ENCODE peak calls at places on chromosome 6, in four cellular contexts. W is AG10803; X is left ventricle myocardium superior; P is stimulated activated CD4-positive, alpha-beta T cell treated with anti-CD3 and anti-CD28 coated beads, Interleukin-4, amount 100 ng/mL, for 4 hours. E is an unnamed sample.

GRCh38 chr6:134519456-134519855 is 201.5 kb upstream of the SGK1 start:
- DNase-seq in P (no peak), X (peak; percentile 46), W (no peak), E (peak; percentile 79)

GRCh38 chr6:108737594-108738546 is 110.4 kb upstream of the ARMC2 start:
- DNase-seq in W (peak; percentile 96), X (peak; percentile 43), P (no peak), E (peak; percentile 53)

GRCh38 chr6:30770592-30770991 is 26.2 kb upstream of the IER3 start:
- DNase-seq in W (no peak), X (no peak), P (no peak), E (no peak)

GRCh38 chr6:134002821-134003220 is 49.6 kb downstream of the SLC2A12 start:
- DNase-seq in W (no peak), X (no peak), P (no peak), E (no peak)

GRCh38 chr6:110656492-110656891 is 158.8 kb downstream of the CDK19 start:
- DNase-seq in W (no peak), X (no peak), P (no peak), E (no peak)

GRCh38 chr6:105484238-105485161 is 81.6 kb upstream of the PREP start:
- DNase-seq in W (peak; percentile 48), P (no peak), X (no peak), E (no peak)

GRCh38 chr6:6843057-6843627 is 254.6 kb downstream of the LY86 start:
- DNase-seq in P (no peak), X (no peak), W (peak; percentile 2), E (no peak)

GRCh38 chr6:143806282-143807102 is 36.6 kb upstream of the LTV1 start:
- DNase-seq in X (no peak), P (peak; percentile 84), W (peak; percentile 20), E (no peak)

GRCh38 chr6:7146079-7146828 is 38.5 kb downstream of the RREB1 start:
- DNase-seq in X (peak; percentile 58), P (no peak), W (peak; percentile 61), E (peak; percentile 66)

GRCh38 chr6:45494734-45495133 is 117.0 kb upstream of the SUPT3H start:
- DNase-seq in P (no peak), X (no peak), W (no peak), E (no peak)

GRCh38 chr6:144219056-144219685 is 66.0 kb upstream of the UTRN start:
- DNase-seq in P (no peak), W (peak; percentile 69), X (no peak), E (no peak)

GRCh38 chr6:11592289-11592906 is 54.8 kb downstream of the TMEM170B start:
- DNase-seq in P (no peak), X (no peak), W (no peak), E (no peak)

GRCh38 chr6:28944412-28945006 is 20.7 kb upstream of the TRIM27 start:
- DNase-seq in X (no peak), P (peak; percentile 77), W (peak; percentile 76), E (no peak)

GRCh38 chr6:26363882-26364825 is 844 bp upstream of the BTN3A2 start:
- DNase-seq in X (no peak), P (no peak), W (peak; percentile 28), E (no peak)

GRCh38 chr6:93017213-93017612 is 402.1 kb downstream of the EPHA7 start:
- DNase-seq in X (no peak), W (no peak), P (no peak), E (no peak)

GRCh38 chr6:35736982-35737412 is at the start of gene ARMC12:
- DNase-seq in W (no peak), X (no peak), P (no peak), E (no peak)

E was measured in Right ventricle myocardium inferior.